ENCODE peak calls at places on chromosomes 6 and 20, in four cellular contexts. I is sigmoid colon, J is osteocyte, D is H54. Z is an unnamed sample.

GRCh38 chr6:80438728-80439127 is 332.3 kb downstream of the BCKDHB start:
- DNase-seq in I (no peak), J (no peak), D (peak), Z (no peak)

GRCh38 chr6:52573295-52573694 is 3.6 kb downstream of the TRAM2 start:
- DNase-seq in I (no peak), J (no peak), D (no peak), Z (no peak)

GRCh38 chr6:170225852-170226417 is 64.9 kb downstream of the DLL1 start:
- DNase-seq in I (peak), J (no peak), D (no peak), Z (no peak)

GRCh38 chr6:109944448-109944847 is 33.7 kb upstream of the GPR6 start:
- DNase-seq in I (no peak), J (no peak), D (no peak), Z (no peak)

GRCh38 chr6:39419607-39420006 is 97.1 kb upstream of the KCNK16 start:
- DNase-seq in I (no peak), J (no peak), D (no peak), Z (no peak)

GRCh38 chr20:61271273-61272221 is 19.5 kb downstream of the CDH4 start:
- DNase-seq in I (no peak), J (no peak), D (no peak), Z (no peak)

GRCh38 chr6:37259191-37259590 is 1.2 kb upstream of the TMEM217 start:
- DNase-seq in I (no peak), J (no peak), D (no peak), Z (no peak)

GRCh38 chr6:119137194-119138072 is 59.0 kb upstream of the FAM184A start:
- DNase-seq in I (no peak), J (no peak), D (no peak), Z (no peak)

GRCh38 chr20:32544893-32545840 is 40.0 kb downstream of the NOL4L start:
- DNase-seq in I (no peak), J (no peak), D (peak), Z (no peak)

GRCh38 chr6:78101387-78101786 is 448.5 kb downstream of the MEI4 start:
- DNase-seq in I (no peak), J (no peak), D (no peak), Z (no peak)

GRCh38 chr20:36916199-36916598 is 35.3 kb downstream of the SAMHD1 start:
- DNase-seq in I (no peak), J (no peak), D (no peak), Z (no peak)

GRCh38 chr20:1503564-1504227 is 12.5 kb upstream of the SIRPB2 start:
- DNase-seq in I (no peak), J (no peak), D (peak), Z (peak)

GRCh38 chr6:119575721-119576120 is 226.2 kb upstream of the MAN1A1 start:
- DNase-seq in I (no peak), J (no peak), D (peak), Z (no peak)

GRCh38 chr6:161228096-161228495 is 45.8 kb downstream of the AGPAT4 start:
- DNase-seq in I (no peak), J (no peak), D (no peak), Z (no peak)

GRCh38 chr6:31113861-31114539 is 600 bp upstream of the PSORS1C1 start:
- DNase-seq in I (no peak), J (no peak), D (no peak), Z (no peak)

GRCh38 chr6:4314201-4314707 is 178.9 kb upstream of the ECI2 start:
- DNase-seq in I (no peak), J (no peak), D (no peak), Z (no peak)

GRCh38 chr6:82430611-82431010 is 67.0 kb downstream of the TPBG start:
- DNase-seq in I (no peak), J (no peak), D (no peak), Z (no peak)

GRCh38 chr6:151475653-151476523 is 17.9 kb upstream of the CCDC170 start:
- DNase-seq in I (no peak), J (no peak), D (no peak), Z (no peak)

GRCh38 chr6:20234136-20234535 is 21.9 kb upstream of the MBOAT1 start:
- DNase-seq in I (no peak), J (no peak), D (no peak), Z (no peak)

GRCh38 chr6:22332216-22332615 is 35.4 kb upstream of the PRL start:
- DNase-seq in I (no peak), J (no peak), D (no peak), Z (no peak)

GRCh38 chr20:10282930-10283556 is 64.4 kb downstream of the SNAP25 start:
- DNase-seq in I (no peak), J (no peak), D (peak), Z (no peak)

GRCh38 chr6:13902922-13903321 is 21.8 kb upstream of the RNF182 start:
- DNase-seq in I (no peak), J (no peak), D (no peak), Z (no peak)

GRCh38 chr6:108621117-108621516 is 60.4 kb downstream of the FOXO3 start:
- DNase-seq in I (peak), J (no peak), D (peak), Z (peak)

GRCh38 chr6:3351105-3351676 is 92.4 kb downstream of the PSMG4 start:
- DNase-seq in I (peak), J (no peak), D (no peak), Z (no peak)

GRCh38 chr6:148983366-148983765 is 236.5 kb downstream of the UST start:
- DNase-seq in I (no peak), J (no peak), D (no peak), Z (no peak)

GRCh38 chr6:136095961-136096360 is 154.2 kb downstream of the MTFR2 start:
- DNase-seq in I (peak), J (no peak), D (no peak), Z (no peak)

GRCh38 chr6:89313006-89313405 is 2.1 kb downstream of the GABRR2 start:
- DNase-seq in I (no peak), J (no peak), D (peak), Z (no peak)

GRCh38 chr20:20292472-20292871 is 75.4 kb upstream of the INSM1 start:
- DNase-seq in I (no peak), J (no peak), D (no peak), Z (no peak)

GRCh38 chr6:33851959-33852358 is 48.2 kb upstream of the MLN start:
- DNase-seq in I (no peak), J (no peak), D (peak), Z (no peak)

GRCh38 chr6:46940433-46941226 is 18.9 kb upstream of the ADGRF5 start:
- DNase-seq in I (no peak), J (no peak), D (no peak), Z (no peak)

GRCh38 chr6:167100241-167100674 is 22.6 kb upstream of the CCR6 start:
- DNase-seq in I (no peak), J (no peak), D (no peak), Z (no peak)

GRCh38 chr6:106858653-106859092 is 115.9 kb downstream of the CD24 start:
- DNase-seq in I (no peak), J (no peak), D (no peak), Z (no peak)

GRCh38 chr6:16964553-16965499 is 137.0 kb upstream of the STMND1 start:
- DNase-seq in I (peak), J (peak), D (peak), Z (no peak)

GRCh38 chr6:125950293-125950692 is 6.3 kb upstream of the HINT3 start:
- DNase-seq in I (no peak), J (no peak), D (peak), Z (no peak)

GRCh38 chr6:51901766-51902165 is 185.6 kb downstream of the PKHD1 start:
- DNase-seq in I (no peak), J (no peak), D (no peak), Z (no peak)

GRCh38 chr20:23689399-23689690 is 507 bp upstream of the CST4 start:
- DNase-seq in I (no peak), J (no peak), D (no peak), Z (no peak)

GRCh38 chr20:53652090-53652858 is 58.6 kb upstream of the ZNF217 start:
- DNase-seq in I (no peak), J (no peak), D (no peak), Z (no peak)

Z was measured in coronary artery.